ENCODE peak calls at places on chromosome 6, in seven cellular contexts. V, A, U, N, Z, B and M are unnamed samples.

GRCh38 chr6:127972815-127973214 is 72.0 kb upstream of the THEMIS start:
- DNase-seq in V (no peak), A (no peak), U (no peak), N (no peak), Z (no peak), B (no peak), M (no peak)

GRCh38 chr6:4055420-4056041 is 23.4 kb downstream of the FAM217A start:
- DNase-seq in V (peak), A (peak), U (no peak), N (peak), Z (no peak), B (no peak), M (no peak)

GRCh38 chr6:158818008-158818579 is 1.1 kb downstream of the EZR start:
- DNase-seq in V (peak), A (peak), U (peak), N (no peak), Z (peak), B (peak), M (no peak)

GRCh38 chr6:56156643-56157042 is 90.7 kb downstream of the COL21A1 start:
- DNase-seq in V (peak), A (no peak), U (no peak), N (no peak), Z (no peak), B (no peak), M (no peak)

GRCh38 chr6:49490633-49491032 is 9.1 kb upstream of the GLYATL3 start:
- DNase-seq in V (no peak), A (no peak), U (no peak), N (no peak), Z (no peak), B (no peak), M (no peak)

GRCh38 chr6:167287513-167288048 is 3.5 kb upstream of the UNC93A start:
- DNase-seq in V (no peak), A (no peak), U (no peak), N (no peak), Z (no peak), B (no peak), M (no peak)

GRCh38 chr6:165584541-165584940 is 78.5 kb downstream of the PDE10A start:
- DNase-seq in V (no peak), A (no peak), U (no peak), N (no peak), Z (no peak), B (no peak), M (no peak)

GRCh38 chr6:37190159-37190535 is 20.2 kb downstream of the PIM1 start:
- DNase-seq in V (no peak), A (no peak), U (no peak), N (no peak), Z (no peak), B (no peak), M (no peak)

GRCh38 chr6:137277971-137278602 is 58.9 kb upstream of the IFNGR1 start:
- DNase-seq in V (peak), A (no peak), U (no peak), N (peak), Z (no peak), B (peak), M (no peak)

GRCh38 chr6:32082951-32083350 is 26.2 kb downstream of the TNXB start:
- DNase-seq in V (peak), A (no peak), U (no peak), N (no peak), Z (peak), B (no peak), M (no peak)

GRCh38 chr6:137416376-137417109 is 77.7 kb downstream of the OLIG3 start:
- DNase-seq in V (no peak), A (no peak), U (no peak), N (no peak), Z (no peak), B (no peak), M (no peak)

GRCh38 chr6:6694368-6694780 is 105.9 kb downstream of the LY86 start:
- DNase-seq in V (peak), A (no peak), U (no peak), N (no peak), Z (no peak), B (no peak), M (no peak)

GRCh38 chr6:81849248-81849647 is 96.8 kb upstream of the TENT5A start:
- DNase-seq in V (no peak), A (no peak), U (no peak), N (no peak), Z (no peak), B (no peak), M (no peak)

GRCh38 chr6:20699402-20699801 is 165.1 kb downstream of the CDKAL1 start:
- DNase-seq in V (peak), A (no peak), U (no peak), N (no peak), Z (no peak), B (no peak), M (no peak)

GRCh38 chr6:149114167-149114566 is 203.3 kb upstream of the TAB2 start:
- DNase-seq in V (no peak), A (no peak), U (no peak), N (no peak), Z (peak), B (no peak), M (no peak)

GRCh38 chr6:132357120-132357519 is 44.2 kb downstream of the MOXD1 start:
- DNase-seq in V (peak), A (no peak), U (no peak), N (no peak), Z (no peak), B (no peak), M (no peak)

GRCh38 chr6:139475231-139475630 is 100.8 kb upstream of the CITED2 start:
- DNase-seq in V (no peak), A (no peak), U (no peak), N (no peak), Z (no peak), B (no peak), M (no peak)

GRCh38 chr6:163133017-163133416 is 281.5 kb upstream of the QKI start:
- DNase-seq in V (no peak), A (no peak), U (no peak), N (no peak), Z (no peak), B (no peak), M (no peak)

GRCh38 chr6:146041282-146041681 is 12.4 kb downstream of the GRM1 start:
- DNase-seq in V (peak), A (no peak), U (no peak), N (no peak), Z (no peak), B (peak), M (no peak)
- TF ChIP-seq CTCF in V (peak), A (no peak), U (no peak), N (peak), Z (no peak), B (peak), M (peak)

GRCh38 chr6:41428995-41429417 is 93.6 kb downstream of the NCR2 start:
- DNase-seq in V (no peak), A (no peak), U (no peak), N (no peak), Z (peak), B (no peak), M (no peak)

GRCh38 chr6:41426438-41426851 is 91.0 kb downstream of the NCR2 start:
- DNase-seq in V (no peak), A (no peak), U (no peak), N (no peak), Z (no peak), B (peak), M (no peak)

GRCh38 chr6:41428402-41428994 is 93.1 kb downstream of the NCR2 start:
- DNase-seq in V (no peak), A (no peak), U (peak), N (no peak), Z (peak), B (no peak), M (no peak)

GRCh38 chr6:41426888-41427641 is 91.7 kb downstream of the NCR2 start:
- DNase-seq in V (no peak), A (no peak), U (no peak), N (no peak), Z (peak), B (peak), M (no peak)

GRCh38 chr6:41427642-41428401 is 92.4 kb downstream of the NCR2 start:
- DNase-seq in V (peak), A (no peak), U (peak), N (no peak), Z (no peak), B (peak), M (no peak)
- TF ChIP-seq CTCF in V (no peak), A (no peak), U (no peak), N (no peak), Z (peak), B (no peak), M (peak)

GRCh38 chr6:17506962-17507361 is 93.1 kb upstream of the FAM8A1 start:
- DNase-seq in V (no peak), A (no peak), U (no peak), N (no peak), Z (no peak), B (no peak), M (no peak)

GRCh38 chr6:17506531-17506930 is 93.6 kb upstream of the FAM8A1 start:
- DNase-seq in V (no peak), A (no peak), U (no peak), N (no peak), Z (no peak), B (no peak), M (no peak)

GRCh38 chr6:17504005-17504404 is 96.1 kb upstream of the FAM8A1 start:
- DNase-seq in V (no peak), A (no peak), U (no peak), N (no peak), Z (no peak), B (no peak), M (no peak)

GRCh38 chr6:17505767-17506280 is 94.3 kb upstream of the FAM8A1 start:
- DNase-seq in V (peak), A (no peak), U (no peak), N (peak), Z (no peak), B (no peak), M (no peak)

GRCh38 chr6:17505062-17505476 is 95.0 kb upstream of the FAM8A1 start:
- DNase-seq in V (peak), A (no peak), U (no peak), N (no peak), Z (no peak), B (no peak), M (no peak)
- TF ChIP-seq CTCF in V (peak), A (peak), U (no peak), N (peak), Z (no peak), B (peak), M (peak)

GRCh38 chr6:33426590-33427563 is 7.0 kb downstream of the SYNGAP1 start:
- DNase-seq in V (peak), A (no peak), U (no peak), N (no peak), Z (no peak), B (no peak), M (no peak)

GRCh38 chr6:33425668-33426577 is 6.1 kb downstream of the SYNGAP1 start:
- DNase-seq in V (peak), A (peak), U (peak), N (peak), Z (peak), B (peak), M (no peak)

GRCh38 chr6:33428219-33428890 is 8.5 kb downstream of the SYNGAP1 start:
- DNase-seq in V (peak), A (no peak), U (no peak), N (no peak), Z (no peak), B (no peak), M (no peak)

GRCh38 chr6:33428891-33429744 is 9.3 kb downstream of the SYNGAP1 start:
- DNase-seq in V (no peak), A (no peak), U (peak), N (no peak), Z (no peak), B (no peak), M (no peak)

DNA sequence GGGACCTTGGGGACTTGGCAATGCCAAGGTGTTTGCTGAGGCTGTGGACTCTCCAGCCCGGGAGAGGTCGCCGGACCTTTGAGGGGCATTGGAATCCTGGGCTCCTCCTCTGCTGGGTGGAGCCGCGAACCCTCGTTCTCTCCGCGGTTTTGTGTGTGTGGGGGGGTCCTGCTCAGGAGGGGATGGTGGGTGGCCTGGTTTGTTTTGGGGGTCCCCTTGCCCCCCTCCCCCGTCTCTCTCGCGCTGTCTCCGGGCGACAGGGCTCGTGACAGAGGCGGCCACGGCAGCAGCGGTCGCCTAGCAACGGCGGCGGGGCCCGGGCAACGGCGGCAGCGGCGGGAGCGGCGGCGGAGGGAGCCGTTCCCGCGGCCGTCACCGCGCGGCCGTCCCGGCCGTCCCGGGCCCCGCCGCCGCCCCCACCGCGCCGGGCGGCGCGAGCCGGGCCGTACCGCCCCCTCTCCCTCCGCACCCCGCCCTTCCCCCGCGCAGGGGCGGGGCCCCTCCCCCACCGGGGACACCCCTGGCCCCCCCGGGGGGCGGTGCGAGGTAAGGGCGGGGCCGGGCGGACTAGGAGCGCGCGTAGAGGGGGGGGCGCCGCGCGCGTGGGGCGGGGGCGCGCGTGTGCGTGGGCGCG is 7.8 kb downstream of the SYNGAP1 start:
- DNase-seq in V (peak), A (no peak), U (peak), N (no peak), Z (peak), B (peak), M (no peak)
- TF ChIP-seq CTCF in V (no peak), A (no peak), U (no peak), N (no peak), Z (no peak), B (no peak), M (peak)

DNA sequence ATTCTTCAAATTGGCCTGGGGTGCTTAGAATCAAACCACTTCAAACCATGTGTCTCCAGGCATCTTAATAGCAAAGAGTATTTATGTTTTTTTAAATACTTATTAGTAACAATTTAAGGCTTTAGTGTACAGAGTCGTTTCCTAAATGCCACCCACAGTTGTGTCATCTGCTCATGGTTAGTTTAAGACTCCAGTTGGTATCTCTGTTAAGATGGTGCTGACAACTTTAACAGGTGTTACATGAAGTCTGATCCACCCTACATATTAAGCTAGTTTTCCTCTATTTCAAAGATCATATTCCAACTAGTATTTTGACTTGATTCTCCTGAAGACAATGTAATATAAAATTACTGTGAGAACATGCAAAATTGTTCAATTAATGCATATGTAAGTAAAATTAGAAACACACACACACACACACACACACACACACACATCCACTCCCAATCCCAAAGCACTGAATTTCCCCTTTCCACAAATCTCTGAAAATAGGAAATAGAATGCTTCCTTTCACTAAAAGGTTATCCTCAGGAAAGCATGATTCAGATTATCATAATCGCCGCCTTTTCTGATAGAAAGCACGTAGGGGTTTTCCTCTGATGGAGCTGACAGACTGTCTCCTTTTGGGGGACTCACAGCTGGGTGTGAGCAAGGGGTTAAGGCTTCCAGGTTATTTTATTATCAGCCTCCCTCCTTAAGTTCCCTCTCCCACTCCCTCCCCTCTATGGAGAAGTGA is 10.5 kb downstream of the CNKSR3 start:
- DNase-seq in V (no peak), A (no peak), U (no peak), N (no peak), Z (no peak), B (no peak), M (no peak)
- TF ChIP-seq CTCF in V (no peak), A (no peak), U (no peak), N (no peak), Z (no peak), B (no peak), M (no peak)

GRCh38 chr6:72809701-72810379 is 188.0 kb downstream of the KCNQ5 start:
- DNase-seq in V (no peak), A (no peak), U (no peak), N (no peak), Z (no peak), B (no peak), M (no peak)
- TF ChIP-seq CTCF in V (no peak), A (no peak), U (no peak), N (no peak), Z (no peak), B (no peak), M (no peak)

DNA sequence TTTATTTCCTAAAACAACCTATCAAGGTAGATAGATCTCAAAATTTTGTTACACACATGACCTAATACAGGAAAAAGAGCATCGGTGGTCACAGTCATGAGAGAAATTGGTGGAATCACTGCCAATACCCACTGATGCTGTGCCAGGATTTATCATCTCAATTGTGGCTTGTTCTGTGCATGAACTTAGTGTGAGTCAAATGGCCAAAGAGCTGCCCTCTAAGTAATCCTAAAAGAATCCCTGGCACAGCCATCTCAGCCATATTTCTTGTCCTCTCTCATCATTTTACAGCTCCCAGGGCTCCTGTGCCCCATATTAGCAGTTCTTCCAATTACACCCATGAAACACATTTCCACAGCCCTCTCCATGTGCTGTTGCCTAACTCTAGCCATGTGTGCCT is 6.1 kb downstream of the GSTA5 start:
- DNase-seq in V (no peak), A (no peak), U (no peak), N (no peak), Z (no peak), B (no peak), M (no peak)
- TF ChIP-seq CTCF in V (no peak), A (no peak), U (no peak), N (no peak), Z (no peak), B (no peak), M (no peak)